ENCODE peak calls at places on chromosome 4, in four cellular contexts. R, K, E and W are unnamed samples.

GRCh38 chr4:16765549-16765948 is 132.9 kb downstream of the LDB2 start:
- DNase-seq in R (no peak), K (no peak), E (no peak), W (no peak)

GRCh38 chr4:182179105-182179504 is 64.1 kb upstream of the TENM3 start:
- DNase-seq in E (peak), K (no peak), R (peak), W (no peak)

GRCh38 chr4:94621491-94622080 is 136.2 kb upstream of the BMPR1B start:
- DNase-seq in R (no peak), K (no peak), E (peak), W (no peak)

GRCh38 chr4:16253127-16253960 is 27.1 kb upstream of the TAPT1 start:
- DNase-seq in E (peak), K (no peak), R (no peak), W (no peak)

GRCh38 chr4:94390804-94391410 is 48.3 kb upstream of the HPGDS start:
- DNase-seq in R (no peak), E (peak), K (no peak), W (peak)

GRCh38 chr4:106369456-106370060 is 980 bp upstream of the GIMD1 start:
- DNase-seq in E (peak), K (no peak), R (peak), W (no peak)

GRCh38 chr4:24067781-24068193 is 177.9 kb upstream of the PPARGC1A start:
- DNase-seq in R (no peak), E (peak), K (no peak), W (no peak)

GRCh38 chr4:95095352-95095974 is 337.7 kb downstream of the BMPR1B start:
- DNase-seq in E (peak), K (no peak), R (peak), W (peak)

GRCh38 chr4:38670939-38671593 is 7.1 kb downstream of the KLF3 start:
- DNase-seq in K (no peak), E (no peak), R (no peak), W (no peak)

GRCh38 chr4:54332577-54332976 is 103.5 kb downstream of the PDGFRA start:
- DNase-seq in K (no peak), E (no peak), R (no peak), W (no peak)

GRCh38 chr4:108592674-108592986 is 27.7 kb upstream of the RPL34 start:
- DNase-seq in K (no peak), R (no peak), E (no peak), W (no peak)

GRCh38 chr4:14568356-14568755 is 433.9 kb upstream of the CPEB2 start:
- DNase-seq in K (no peak), R (peak), E (no peak), W (no peak)

GRCh38 chr4:76447326-76447954 is 12.4 kb downstream of the SHROOM3 start:
- DNase-seq in E (no peak), K (no peak), R (no peak), W (no peak)

GRCh38 chr4:108492816-108493595 is 127.4 kb upstream of the RPL34 start:
- DNase-seq in R (no peak), K (no peak), E (peak), W (peak)

GRCh38 chr4:152843476-152844107 is 63.8 kb downstream of the ARFIP1 start:
- DNase-seq in R (no peak), E (no peak), K (no peak), W (no peak)

GRCh38 chr4:120175272-120175671 is 108.6 kb upstream of the MAD2L1 start:
- DNase-seq in R (no peak), E (no peak), K (no peak), W (no peak)

GRCh38 chr4:76779740-76780459 is 118.0 kb downstream of the SOWAHB start:
- DNase-seq in E (peak), R (peak), K (no peak), W (no peak)

GRCh38 chr4:60683357-60683756 is 516.8 kb upstream of the ADGRL3 start:
- DNase-seq in E (peak), R (no peak), K (no peak), W (no peak)

GRCh38 chr4:100372432-100372831 is 145.4 kb downstream of the EMCN start:
- DNase-seq in E (peak), K (no peak), R (no peak), W (no peak)

GRCh38 chr4:182869697-182870096 is 47.5 kb downstream of the DCTD start:
- DNase-seq in R (no peak), K (no peak), E (no peak), W (no peak)

GRCh38 chr4:103365285-103365684 is 167.1 kb upstream of the CENPE start:
- DNase-seq in E (no peak), R (no peak), K (no peak), W (no peak)

GRCh38 chr4:130249002-130249401 is 1153.0 kb downstream of the C4orf33 start:
- DNase-seq in R (no peak), K (no peak), E (no peak), W (no peak)

GRCh38 chr4:124936427-124936826 is 223.9 kb upstream of the ANKRD50 start:
- DNase-seq in K (no peak), R (peak), E (no peak), W (no peak)